ENCODE peak calls at places on chromosomes 6 and 20, in nine cellular contexts. O, S, F, E, L, X, V, M and C are unnamed samples.

GRCh38 chr20:50111120-50111828 is 1.7 kb downstream of the UBE2V1 start:
- ATAC-seq in V (no peak), S (peak; percentile 31), X (no peak), M (no peak), O (peak; percentile 15), E (no peak), L (no peak), F (no peak), C (no peak)

GRCh38 chr6:44649365-44650025 is 262.0 kb downstream of the CDC5L start:
- ATAC-seq in S (peak; percentile 34), F (no peak), X (peak; percentile 53), M (no peak), E (no peak), L (no peak), V (peak; percentile 55), O (no peak), C (peak; percentile 58)

GRCh38 chr6:29509239-29509638 is 21.5 kb upstream of the MAS1L start:
- ATAC-seq in F (no peak), L (no peak), X (peak; percentile 54), V (no peak), M (no peak), E (no peak), S (peak; percentile 47), O (no peak), C (no peak)

GRCh38 chr6:364609-365540 is 26.7 kb upstream of the IRF4 start:
- ATAC-seq in V (no peak), F (no peak), E (no peak), S (no peak), X (no peak), M (no peak), L (no peak), O (no peak), C (no peak)

GRCh38 chr6:162211022-162211421 is 516.5 kb downstream of the PRKN start:
- ATAC-seq in M (no peak), S (no peak), O (no peak), V (no peak), E (no peak), X (no peak), L (no peak), F (no peak), C (no peak)

GRCh38 chr20:58623579-58624473 is 27.3 kb upstream of the STX16 start:
- ATAC-seq in F (no peak), X (no peak), S (no peak), L (peak; percentile 67), M (peak; percentile 24), O (no peak), E (peak; percentile 90), V (peak; percentile 93), C (peak; percentile 96)

GRCh38 chr6:34308483-34308882 is 59.7 kb upstream of the SMIM29 start:
- ATAC-seq in E (no peak), F (no peak), O (no peak), M (no peak), L (no peak), S (no peak), V (no peak), X (no peak), C (no peak)

GRCh38 chr6:44202972-44203750 is 13.6 kb upstream of the MYMX start:
- ATAC-seq in F (no peak), O (no peak), V (no peak), X (no peak), E (peak; percentile 66), M (no peak), L (peak; percentile 40), S (no peak), C (no peak)

GRCh38 chr6:152185158-152185574 is 377.7 kb downstream of the ESR1 start:
- ATAC-seq in X (peak; percentile 77), V (no peak), F (peak; percentile 61), M (peak; percentile 28), E (no peak), S (peak; percentile 68), L (peak; percentile 64), O (peak; percentile 67), C (no peak)

GRCh38 chr6:153131037-153131981 is at the start of gene RGS17:
- ATAC-seq in E (peak; percentile 75), X (peak; percentile 70), L (peak; percentile 68), V (peak; percentile 87), M (peak; percentile 68), F (peak; percentile 26), O (peak; percentile 58), S (peak; percentile 71), C (peak; percentile 84)

GRCh38 chr6:35176625-35177024 is 35.5 kb upstream of the TCP11 start:
- ATAC-seq in E (no peak), V (no peak), S (no peak), L (no peak), M (no peak), X (no peak), F (no peak), O (no peak), C (no peak)

GRCh38 chr6:170160628-170161611 is 130.0 kb downstream of the DLL1 start:
- ATAC-seq in S (no peak), F (no peak), V (no peak), E (no peak), M (no peak), X (no peak), O (peak; percentile 43), L (no peak), C (no peak)